ENCODE peak calls at places on chromosomes 6 and 20, in seven cellular contexts. One of them, this sample, is unnamed. For H3K4me1, the result is how much of the 10 kb centered on the place peaks cover.

GRCh38 chr20:45991616-45992015 is 17.1 kb upstream of the MMP9 start:
- DNase-seq in HCT116: no peak
- DNase-seq in neural progenitor cell: no peak
- DNase-seq in hepatocyte: no peak
- DNase-seq in PC-3: no peak
- DNase-seq in SK-N-SH: no peak
- DNase-seq in GM23338: no peak
- DNase-seq in this sample: no peak

GRCh38 chr6:760982-761955 is 68.3 kb upstream of the EXOC2 start:
- DNase-seq in PC-3: peak
- DNase-seq in SK-N-SH: peak
- DNase-seq in hepatocyte: peak
- DNase-seq in neural progenitor cell: no peak
- DNase-seq in GM23338: peak
- DNase-seq in HCT116: no peak
- DNase-seq in this sample: no peak

GRCh38 chr6:14269434-14269833 is 151.9 kb downstream of the CD83 start:
- DNase-seq in neural progenitor cell: no peak
- DNase-seq in hepatocyte: no peak
- DNase-seq in SK-N-SH: no peak
- DNase-seq in PC-3: no peak
- DNase-seq in GM23338: no peak
- DNase-seq in HCT116: no peak
- DNase-seq in this sample: no peak

GRCh38 chr6:79188885-79189505 is 45.5 kb downstream of the HMGN3 start:
- DNase-seq in PC-3: no peak
- DNase-seq in GM23338: peak
- DNase-seq in SK-N-SH: no peak
- DNase-seq in neural progenitor cell: peak
- DNase-seq in hepatocyte: no peak
- DNase-seq in HCT116: no peak
- DNase-seq in this sample: no peak

GRCh38 chr6:139587469-139587868 is 213.0 kb upstream of the CITED2 start:
- DNase-seq in HCT116: no peak
- DNase-seq in GM23338: no peak
- DNase-seq in PC-3: peak
- DNase-seq in neural progenitor cell: no peak
- DNase-seq in hepatocyte: no peak
- DNase-seq in SK-N-SH: no peak
- DNase-seq in this sample: no peak

GRCh38 chr6:22099923-22100322 is 196.9 kb downstream of the PRL start:
- DNase-seq in HCT116: no peak
- DNase-seq in hepatocyte: no peak
- DNase-seq in PC-3: no peak
- DNase-seq in neural progenitor cell: no peak
- DNase-seq in GM23338: no peak
- DNase-seq in SK-N-SH: no peak
- DNase-seq in this sample: no peak

GRCh38 chr6:149961728-149962425 is 1.9 kb upstream of the ULBP1 start:
- DNase-seq in hepatocyte: no peak
- DNase-seq in neural progenitor cell: peak
- DNase-seq in HCT116: peak
- DNase-seq in GM23338: peak
- DNase-seq in SK-N-SH: peak
- DNase-seq in PC-3: peak
- DNase-seq in this sample: peak

GRCh38 chr6:109738200-109738599 is 47.1 kb downstream of the FIG4 start:
- DNase-seq in neural progenitor cell: no peak
- DNase-seq in PC-3: no peak
- DNase-seq in hepatocyte: no peak
- DNase-seq in GM23338: no peak
- DNase-seq in HCT116: no peak
- DNase-seq in SK-N-SH: no peak
- DNase-seq in this sample: no peak

GRCh38 chr6:83708546-83708969 is 343 bp downstream of the SNAP91 start:
- DNase-seq in GM23338: peak
- DNase-seq in PC-3: no peak
- DNase-seq in HCT116: no peak
- DNase-seq in neural progenitor cell: peak
- DNase-seq in SK-N-SH: peak
- DNase-seq in hepatocyte: peak
- DNase-seq in this sample: no peak

GRCh38 chr6:161761966-161762365 is 488.1 kb upstream of the AGPAT4 start:
- DNase-seq in GM23338: no peak
- DNase-seq in SK-N-SH: no peak
- DNase-seq in HCT116: no peak
- DNase-seq in hepatocyte: no peak
- DNase-seq in neural progenitor cell: no peak
- DNase-seq in PC-3: no peak
- DNase-seq in this sample: no peak

GRCh38 chr6:88006559-88006958 is 41.1 kb upstream of the SPACA1 start:
- DNase-seq in GM23338: no peak
- DNase-seq in PC-3: no peak
- DNase-seq in SK-N-SH: no peak
- DNase-seq in neural progenitor cell: no peak
- DNase-seq in HCT116: no peak
- DNase-seq in hepatocyte: no peak
- DNase-seq in this sample: no peak

GRCh38 chr6:27254566-27254965 is 7.1 kb downstream of the PRSS16 start:
- DNase-seq in GM23338: no peak
- DNase-seq in SK-N-SH: no peak
- DNase-seq in neural progenitor cell: no peak
- DNase-seq in HCT116: no peak
- DNase-seq in PC-3: no peak
- DNase-seq in hepatocyte: no peak
- DNase-seq in this sample: no peak

GRCh38 chr20:57911512-57912226 is 201.9 kb upstream of the PMEPA1 start:
- DNase-seq in HCT116: no peak
- DNase-seq in SK-N-SH: no peak
- DNase-seq in PC-3: peak
- DNase-seq in hepatocyte: no peak
- DNase-seq in GM23338: no peak
- DNase-seq in neural progenitor cell: no peak
- DNase-seq in this sample: no peak

GRCh38 chr6:2387445-2387844 is 142.0 kb upstream of the GMDS start:
- DNase-seq in neural progenitor cell: no peak
- DNase-seq in SK-N-SH: no peak
- DNase-seq in PC-3: peak
- DNase-seq in HCT116: no peak
- DNase-seq in GM23338: no peak
- DNase-seq in hepatocyte: no peak
- DNase-seq in this sample: no peak

GRCh38 chr6:157314705-157315321 is 8.5 kb downstream of the TMEM242 start:
- DNase-seq in neural progenitor cell: peak
- DNase-seq in hepatocyte: peak
- DNase-seq in SK-N-SH: peak
- DNase-seq in PC-3: peak
- DNase-seq in HCT116: peak
- DNase-seq in GM23338: peak
- DNase-seq in this sample: peak

GRCh38 chr20:10271470-10272219 is 53.0 kb downstream of the SNAP25 start:
- DNase-seq in SK-N-SH: no peak
- DNase-seq in hepatocyte: peak
- DNase-seq in PC-3: no peak
- DNase-seq in HCT116: no peak
- DNase-seq in neural progenitor cell: no peak
- DNase-seq in GM23338: no peak
- DNase-seq in this sample: no peak

DNA sequence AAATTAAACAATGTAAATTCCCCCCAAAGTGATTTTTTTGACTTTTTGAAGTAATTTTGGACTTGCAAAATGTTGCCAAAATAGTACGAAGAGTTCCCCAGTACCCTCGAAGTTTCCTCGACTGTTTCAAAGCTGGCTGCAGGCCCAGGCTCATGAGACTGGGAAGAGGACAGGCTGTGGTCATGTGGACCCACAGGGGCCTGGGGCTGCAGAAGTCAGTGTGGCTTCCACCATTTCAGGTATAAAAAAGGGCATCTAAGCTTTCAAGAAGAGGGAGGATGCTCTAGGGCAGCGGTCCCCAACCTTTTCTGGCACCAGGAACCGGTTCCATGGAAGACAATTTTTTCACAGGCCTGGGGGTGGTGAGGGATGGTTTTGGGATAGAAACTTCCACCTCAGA is 75.0 kb downstream of the PTPN1 start:
- DNase-seq in HCT116: no peak
- DNase-seq in PC-3: no peak
- DNase-seq in GM23338: no peak
- DNase-seq in neural progenitor cell: no peak
- DNase-seq in hepatocyte: no peak
- DNase-seq in SK-N-SH: no peak
- DNase-seq in this sample: no peak
- H3K4me1 ChIP-seq in HCT116: under half
- H3K4me1 ChIP-seq in PC-3: under half
- H3K4me1 ChIP-seq in GM23338: under half
- H3K4me1 ChIP-seq in neural progenitor cell: under half
- H3K4me1 ChIP-seq in hepatocyte: under half
- H3K4me1 ChIP-seq in SK-N-SH: under half
- H3K4me1 ChIP-seq in this sample: under half

GRCh38 chr20:8434326-8434876 is 302.3 kb downstream of the PLCB1 start:
- DNase-seq in PC-3: no peak
- DNase-seq in GM23338: no peak
- DNase-seq in neural progenitor cell: no peak
- DNase-seq in hepatocyte: no peak
- DNase-seq in SK-N-SH: no peak
- DNase-seq in HCT116: no peak
- DNase-seq in this sample: no peak

GRCh38 chr20:8433286-8433685 is 301.2 kb downstream of the PLCB1 start:
- DNase-seq in PC-3: no peak
- DNase-seq in SK-N-SH: no peak
- DNase-seq in neural progenitor cell: no peak
- DNase-seq in GM23338: no peak
- DNase-seq in hepatocyte: no peak
- DNase-seq in HCT116: no peak
- DNase-seq in this sample: no peak

GRCh38 chr20:8432435-8433148 is 300.5 kb downstream of the PLCB1 start:
- DNase-seq in hepatocyte: no peak
- DNase-seq in neural progenitor cell: no peak
- DNase-seq in SK-N-SH: peak
- DNase-seq in PC-3: no peak
- DNase-seq in GM23338: peak
- DNase-seq in HCT116: no peak
- DNase-seq in this sample: no peak

GRCh38 chr20:8428988-8429387 is 296.9 kb downstream of the PLCB1 start:
- DNase-seq in hepatocyte: no peak
- DNase-seq in GM23338: no peak
- DNase-seq in SK-N-SH: no peak
- DNase-seq in PC-3: no peak
- DNase-seq in HCT116: no peak
- DNase-seq in neural progenitor cell: no peak
- DNase-seq in this sample: no peak

GRCh38 chr20:8431538-8432434 is 299.7 kb downstream of the PLCB1 start:
- DNase-seq in hepatocyte: peak
- DNase-seq in SK-N-SH: peak
- DNase-seq in PC-3: no peak
- DNase-seq in HCT116: no peak
- DNase-seq in neural progenitor cell: peak
- DNase-seq in GM23338: peak
- DNase-seq in this sample: no peak
- TF ChIP-seq EZH2phosphoT487 in hepatocyte: no peak
- TF ChIP-seq EZH2phosphoT487 in SK-N-SH: no peak
- TF ChIP-seq EZH2phosphoT487 in PC-3: no peak
- TF ChIP-seq EZH2phosphoT487 in HCT116: no peak
- TF ChIP-seq EZH2phosphoT487 in neural progenitor cell: no peak
- TF ChIP-seq EZH2phosphoT487 in GM23338: no peak
- TF ChIP-seq EZH2phosphoT487 in this sample: no peak

GRCh38 chr6:33732385-33732784 is 14.3 kb downstream of the IP6K3 start:
- DNase-seq in hepatocyte: no peak
- DNase-seq in neural progenitor cell: no peak
- DNase-seq in PC-3: no peak
- DNase-seq in GM23338: no peak
- DNase-seq in HCT116: no peak
- DNase-seq in SK-N-SH: no peak
- DNase-seq in this sample: no peak
- H3K4me1 ChIP-seq in hepatocyte: under half
- H3K4me1 ChIP-seq in neural progenitor cell: under half
- H3K4me1 ChIP-seq in PC-3: under half
- H3K4me1 ChIP-seq in GM23338: under half
- H3K4me1 ChIP-seq in HCT116: under half
- H3K4me1 ChIP-seq in SK-N-SH: under half
- H3K4me1 ChIP-seq in this sample: under half

GRCh38 chr6:69795469-69796080 is 1.2 kb downstream of the LMBRD1 start:
- DNase-seq in SK-N-SH: peak
- DNase-seq in neural progenitor cell: no peak
- DNase-seq in hepatocyte: peak
- DNase-seq in GM23338: peak
- DNase-seq in HCT116: no peak
- DNase-seq in PC-3: no peak
- DNase-seq in this sample: peak

GRCh38 chr6:69796627-69797390 is at the start of gene LMBRD1:
- DNase-seq in HCT116: peak
- DNase-seq in neural progenitor cell: peak
- DNase-seq in SK-N-SH: peak
- DNase-seq in GM23338: peak
- DNase-seq in PC-3: peak
- DNase-seq in hepatocyte: peak
- DNase-seq in this sample: peak

GRCh38 chr6:69792292-69792691 is 4.5 kb downstream of the LMBRD1 start:
- DNase-seq in SK-N-SH: no peak
- DNase-seq in PC-3: no peak
- DNase-seq in HCT116: no peak
- DNase-seq in GM23338: no peak
- DNase-seq in neural progenitor cell: no peak
- DNase-seq in hepatocyte: no peak
- DNase-seq in this sample: no peak

GRCh38 chr6:69801225-69801624 is 4.4 kb upstream of the LMBRD1 start:
- DNase-seq in neural progenitor cell: no peak
- DNase-seq in PC-3: no peak
- DNase-seq in hepatocyte: no peak
- DNase-seq in HCT116: no peak
- DNase-seq in SK-N-SH: no peak
- DNase-seq in GM23338: peak
- DNase-seq in this sample: no peak

GRCh38 chr6:69796081-69796626 is 656 bp downstream of the LMBRD1 start:
- DNase-seq in GM23338: peak
- DNase-seq in SK-N-SH: no peak
- DNase-seq in hepatocyte: peak
- DNase-seq in neural progenitor cell: peak
- DNase-seq in HCT116: peak
- DNase-seq in PC-3: peak
- DNase-seq in this sample: peak
- TF ChIP-seq EZH2phosphoT487 in GM23338: no peak
- TF ChIP-seq EZH2phosphoT487 in SK-N-SH: no peak
- TF ChIP-seq EZH2phosphoT487 in hepatocyte: no peak
- TF ChIP-seq EZH2phosphoT487 in neural progenitor cell: no peak
- TF ChIP-seq EZH2phosphoT487 in HCT116: no peak
- TF ChIP-seq EZH2phosphoT487 in PC-3: no peak
- TF ChIP-seq EZH2phosphoT487 in this sample: no peak

This sample was measured in MM.1S.